ENCODE peak calls at places on chromosomes 6 and 20, in six cellular contexts. J is dorsolateral prefrontal cortex, C is HL-60, H is breast epithelium, D is left lung, N is mesenchymal stem cell. R is an unnamed sample.

GRCh38 chr20:931401-931800 is 15.3 kb upstream of the ANGPT4 start:
- DNase-seq in D (no peak), C (no peak), N (no peak), J (no peak), H (no peak), R (no peak)

GRCh38 chr6:15551798-15552197 is 111.0 kb downstream of the DTNBP1 start:
- DNase-seq in H (no peak), J (no peak), N (peak; percentile 81), D (no peak), C (no peak), R (no peak)

GRCh38 chr20:4141616-4142240 is 126.4 kb upstream of the RNF24 start:
- DNase-seq in N (no peak), J (no peak), C (no peak), H (no peak), D (no peak), R (no peak)

GRCh38 chr20:49508435-49509199 is 26.1 kb upstream of the KCNB1 start:
- DNase-seq in N (peak; percentile 45), C (peak; percentile 13), H (no peak), J (no peak), D (no peak), R (no peak)

GRCh38 chr6:161011509-161012480 is 20.2 kb downstream of the MAP3K4 start:
- DNase-seq in N (no peak), H (no peak), C (no peak), D (no peak), J (no peak), R (no peak)

GRCh38 chr20:46088409-46089075 is 1.2 kb downstream of the NCOA5 start:
- DNase-seq in C (no peak), D (no peak), J (no peak), H (no peak), N (peak; percentile 45), R (no peak)

GRCh38 chr6:132391391-132392291 is 9.6 kb downstream of the MOXD1 start:
- DNase-seq in C (no peak), J (no peak), D (no peak), N (peak; percentile 90), H (no peak), R (no peak)

GRCh38 chr20:59560588-59561227 is 43.6 kb upstream of the PHACTR3 start:
- DNase-seq in J (no peak), D (no peak), C (no peak), N (no peak), H (no peak), R (no peak)

GRCh38 chr6:157456524-157456829 is 75.5 kb downstream of the ZDHHC14 start:
- DNase-seq in D (no peak), C (peak; percentile 60), H (no peak), J (no peak), N (no peak), R (no peak)

GRCh38 chr6:144811140-144811539 is 526.0 kb downstream of the UTRN start:
- DNase-seq in J (no peak), H (no peak), C (no peak), D (no peak), N (no peak), R (no peak)

GRCh38 chr6:41757268-41757667 is 10.1 kb upstream of the PGC start:
- DNase-seq in D (no peak), C (no peak), N (no peak), J (no peak), H (no peak), R (no peak)

GRCh38 chr20:57266251-57267157 is at the start of gene BMP7:
- DNase-seq in C (no peak), J (no peak), H (no peak), D (no peak), N (peak; percentile 0), R (no peak)

GRCh38 chr6:28347119-28347518 is 2.6 kb upstream of the ZKSCAN3 start:
- DNase-seq in C (no peak), D (no peak), H (no peak), J (no peak), N (no peak), R (no peak)

GRCh38 chr6:117483004-117483644 is 650 bp downstream of the DCBLD1 start:
- DNase-seq in C (peak; percentile 34), H (peak; percentile 53), J (peak; percentile 56), D (peak; percentile 89), N (peak; percentile 74), R (no peak)

GRCh38 chr6:33770116-33770832 is 18.7 kb downstream of the LEMD2 start:
- DNase-seq in N (peak; percentile 15), J (no peak), C (no peak), D (peak; percentile 20), H (no peak), R (no peak)

GRCh38 chr20:23520185-23520584 is 29.3 kb downstream of the CST8 start:
- DNase-seq in J (no peak), D (no peak), C (no peak), H (no peak), N (no peak), R (no peak)

GRCh38 chr20:55881204-55881603 is 124.1 kb downstream of the CBLN4 start:
- DNase-seq in H (no peak), N (no peak), C (no peak), D (no peak), J (no peak), R (no peak)

GRCh38 chr6:156427345-156427744 is 349.8 kb upstream of the ARID1B start:
- DNase-seq in N (peak; percentile 94), D (no peak), C (no peak), J (peak; percentile 74), H (no peak), R (no peak)

GRCh38 chr20:24529032-24529431 is 59.6 kb downstream of the SYNDIG1 start:
- DNase-seq in H (no peak), D (no peak), C (no peak), J (no peak), N (no peak), R (no peak)

GRCh38 chr6:42385339-42385738 is 66.4 kb downstream of the TRERF1 start:
- DNase-seq in D (no peak), C (no peak), N (no peak), J (no peak), H (no peak), R (no peak)

GRCh38 chr20:35327074-35327976 is 35.1 kb upstream of the FAM83C start:
- DNase-seq in N (peak; percentile 66), H (no peak), D (no peak), C (no peak), J (no peak), R (no peak)

GRCh38 chr20:40442181-40442963 is 246.7 kb downstream of the MAFB start:
- DNase-seq in J (no peak), C (no peak), H (no peak), D (no peak), N (peak; percentile 25), R (no peak)

GRCh38 chr6:112010328-112010727 is 43.6 kb upstream of the CCN6 start:
- DNase-seq in J (no peak), D (no peak), H (no peak), N (no peak), C (no peak), R (peak; percentile 12)

GRCh38 chr20:36802326-36803223 is 29.0 kb upstream of the DSN1 start:
- DNase-seq in J (no peak), H (no peak), D (no peak), C (no peak), N (peak; percentile 52), R (no peak)

GRCh38 chr20:50750145-50750671 is 18.8 kb downstream of the PARD6B start:
- DNase-seq in C (no peak), N (no peak), J (no peak), H (no peak), D (no peak), R (no peak)

GRCh38 chr6:79821859-79822258 is 125.5 kb downstream of the ELOVL4 start:
- DNase-seq in H (no peak), C (no peak), J (no peak), N (peak; percentile 15), D (no peak), R (no peak)

GRCh38 chr6:26234421-26235239 is 130.4 kb upstream of the BTN3A2 start:
- DNase-seq in D (peak; percentile 79), N (peak; percentile 87), H (peak; percentile 65), J (no peak), C (peak; percentile 71), R (peak; percentile 62)

DNA sequence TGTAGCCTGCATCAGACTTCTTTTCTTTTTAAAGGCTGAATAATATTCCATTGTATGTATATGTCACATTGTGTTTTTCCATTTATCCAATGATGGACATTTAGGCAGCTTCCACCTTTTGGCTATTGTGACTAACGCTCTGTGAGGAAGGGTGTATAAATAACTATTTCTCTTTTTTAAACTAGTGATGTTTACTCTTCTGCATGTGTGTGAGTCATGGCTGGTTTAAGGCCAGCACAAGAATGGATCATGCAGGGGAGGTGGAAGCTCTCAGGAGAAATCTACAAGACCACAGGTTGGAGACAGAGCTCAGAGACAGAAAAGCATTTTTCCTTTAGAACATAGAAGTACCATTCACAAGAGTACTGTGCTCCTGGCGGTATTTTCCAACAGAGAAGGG is 307.2 kb downstream of the SOX4 start:
- DNase-seq in J (no peak), H (no peak), N (peak; percentile 66), C (no peak), D (no peak), R (no peak)
- H3K27ac ChIP-seq in J (no peak overlapping the region), H (peak overlapping the region; percentile 48), N (no peak overlapping the region), C (no peak overlapping the region), D (no peak overlapping the region), R (no peak overlapping the region)

GRCh38 chr6:17101422-17102257 is at the start of gene STMND1:
- DNase-seq in N (peak; percentile 36), D (peak; percentile 73), J (no peak), H (peak; percentile 85), C (no peak), R (no peak)
- H3K27me3 ChIP-seq in N (peaks cover 36% of the 10 kb centered on the region), D (peaks cover 61% of the 10 kb centered on the region), J (no peaks in the 10 kb centered on the region), H (no peaks in the 10 kb centered on the region), C (peaks cover 12% of the 10 kb centered on the region), R (peaks cover 42% of the 10 kb centered on the region)

GRCh38 chr6:138785980-138786379 is 9.9 kb upstream of the ECT2L start:
- DNase-seq in J (no peak), C (no peak), H (no peak), D (no peak), N (no peak), R (no peak)

GRCh38 chr6:138787138-138787537 is 8.7 kb upstream of the ECT2L start:
- DNase-seq in C (no peak), H (no peak), J (no peak), D (no peak), N (no peak), R (no peak)

GRCh38 chr6:138782243-138782642 is 8.7 kb downstream of the CCDC28A start:
- DNase-seq in J (no peak), H (no peak), D (no peak), N (no peak), C (no peak), R (no peak)

GRCh38 chr6:138785092-138785491 is 10.8 kb upstream of the ECT2L start:
- DNase-seq in N (no peak), H (no peak), C (no peak), J (no peak), D (no peak), R (no peak)
- H3K27ac ChIP-seq in N (no peak overlapping the region), H (no peak overlapping the region), C (no peak overlapping the region), J (no peak overlapping the region), D (no peak overlapping the region), R (no peak overlapping the region)

DNA sequence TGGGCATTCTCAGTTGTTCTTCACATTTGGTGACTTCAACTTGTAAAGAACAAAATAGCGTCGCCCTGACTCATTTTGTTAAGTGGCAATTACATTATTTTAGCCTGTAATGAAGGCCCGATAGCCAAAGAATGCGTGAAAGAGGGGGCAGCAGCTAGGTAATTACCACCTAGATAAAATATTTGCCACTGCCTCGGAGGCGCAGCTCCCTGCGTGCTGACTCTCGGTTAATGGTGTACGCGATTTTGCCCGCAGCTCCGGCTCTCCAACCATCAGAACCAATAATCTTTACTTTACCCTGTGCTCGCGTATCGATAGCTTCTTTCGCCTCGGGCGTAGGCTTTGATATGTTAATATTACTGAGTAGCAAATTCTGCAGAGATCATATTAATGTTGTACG is 8.7 kb downstream of the TFAP2D start:
- DNase-seq in D (no peak), N (no peak), C (no peak), J (no peak), H (no peak), R (no peak)
- H3K27me3 ChIP-seq in D (peaks cover 79% of the 10 kb centered on the region), N (peaks cover 79% of the 10 kb centered on the region), C (peaks cover 40% of the 10 kb centered on the region), J (peaks cover 89% of the 10 kb centered on the region), H (no peaks in the 10 kb centered on the region), R (peaks cover 48% of the 10 kb centered on the region)

R was measured in CD4-positive, alpha-beta T cell.